ENCODE peak calls at places on chromosomes 7 and 10, in eight cellular contexts. G, L, F, O, K, U, B and Q are unnamed samples. For H3K4me1, the result is how much of the 10 kb centered on the place peaks cover.

GRCh38 chr10:97131702-97132101 is 54.1 kb downstream of the SLIT1 start:
- DNase-seq in L (no peak), G (peak), B (no peak), K (no peak), O (no peak), U (no peak), F (no peak), Q (no peak)

GRCh38 chr7:134992626-134993179 is 6.4 kb downstream of the AGBL3 start:
- DNase-seq in O (peak), U (peak), L (no peak), B (peak), G (no peak), F (no peak), K (peak), Q (no peak)

GRCh38 chr7:9698375-9698774 is 1265.0 kb downstream of the NXPH1 start:
- DNase-seq in B (no peak), G (no peak), F (no peak), O (no peak), U (no peak), L (no peak), K (no peak), Q (no peak)

GRCh38 chr10:6912424-6912823 is 332.3 kb upstream of the PRKCQ start:
- DNase-seq in F (peak), B (no peak), O (peak), U (peak), K (no peak), L (no peak), G (peak), Q (peak)

GRCh38 chr10:104614245-104614831 is 26.8 kb upstream of the SORCS3 start:
- DNase-seq in U (peak), G (no peak), O (no peak), B (no peak), L (no peak), K (no peak), F (no peak), Q (peak)

GRCh38 chr10:115744089-115744488 is 528.9 kb downstream of the GFRA1 start:
- DNase-seq in K (no peak), U (no peak), B (no peak), L (no peak), G (no peak), O (no peak), F (no peak), Q (no peak)

GRCh38 chr7:33130184-33130583 is 820 bp downstream of the BBS9 start:
- DNase-seq in K (peak), O (no peak), G (no peak), U (peak), L (no peak), F (no peak), B (no peak), Q (no peak)

GRCh38 chr7:98202367-98203195 is 8.7 kb upstream of the BHLHA15 start:
- DNase-seq in F (no peak), G (no peak), O (no peak), U (no peak), K (peak), L (no peak), B (no peak), Q (peak)

GRCh38 chr7:75950111-75950681 is 35.2 kb downstream of the POR start:
- DNase-seq in G (peak), U (no peak), B (no peak), O (no peak), K (no peak), L (no peak), F (no peak), Q (no peak)

GRCh38 chr10:116287906-116288501 is 15.0 kb upstream of the GFRA1 start:
- DNase-seq in F (no peak), U (peak), B (peak), K (peak), O (peak), G (no peak), L (no peak), Q (peak)

GRCh38 chr7:36116347-36117200 is 36.5 kb upstream of the EEPD1 start:
- DNase-seq in U (no peak), F (peak), K (no peak), L (no peak), G (no peak), O (no peak), B (no peak), Q (peak)

GRCh38 chr10:129502448-129502847 is 35.4 kb downstream of the MGMT start:
- DNase-seq in O (no peak), F (no peak), K (no peak), U (no peak), L (no peak), B (no peak), G (no peak), Q (no peak)

GRCh38 chr7:24378871-24379608 is 95.0 kb downstream of the NPY start:
- DNase-seq in L (no peak), O (no peak), K (no peak), G (no peak), U (peak), B (no peak), F (peak), Q (peak)

GRCh38 chr10:117537436-117537903 is 5.1 kb upstream of the EMX2 start:
- DNase-seq in G (no peak), L (peak), O (peak), B (no peak), K (no peak), U (no peak), F (no peak), Q (peak)

GRCh38 chr7:43756368-43757072 is 2.0 kb upstream of the BLVRA start:
- DNase-seq in L (no peak), F (peak), U (peak), K (no peak), B (no peak), G (no peak), O (no peak), Q (peak)

GRCh38 chr10:124647421-124648130 is 96.6 kb downstream of the FAM53B start:
- DNase-seq in L (no peak), G (peak), B (peak), U (peak), F (no peak), O (no peak), K (peak), Q (no peak)

GRCh38 chr10:89427629-89428028 is 13.3 kb downstream of the IFIT5 start:
- DNase-seq in L (no peak), U (peak), O (no peak), G (no peak), K (no peak), F (no peak), B (no peak), Q (peak)

GRCh38 chr7:2172311-2173183 is 60.2 kb downstream of the MAD1L1 start:
- DNase-seq in B (no peak), F (no peak), K (no peak), U (peak), L (no peak), O (no peak), G (no peak), Q (peak)

GRCh38 chr10:78953124-78954008 is 115.4 kb upstream of the ZMIZ1 start:
- DNase-seq in O (peak), B (peak), U (no peak), K (no peak), L (no peak), F (no peak), G (peak), Q (no peak)

GRCh38 chr10:4391683-4392082 is 434.3 kb upstream of the AKR1E2 start:
- DNase-seq in F (no peak), U (no peak), K (no peak), O (no peak), G (no peak), L (peak), B (no peak), Q (no peak)

GRCh38 chr10:73586583-73586984 is 4.6 kb downstream of the USP54 start:
- DNase-seq in L (no peak), B (peak), G (no peak), F (peak), O (no peak), U (peak), K (no peak), Q (peak)

GRCh38 chr7:159097661-159098423 is 46.8 kb downstream of the VIPR2 start:
- DNase-seq in U (no peak), O (no peak), K (no peak), F (no peak), B (no peak), G (peak), L (peak), Q (no peak)

GRCh38 chr10:117442944-117443676 is 67.9 kb upstream of the PDZD8 start:
- DNase-seq in O (peak), G (peak), L (peak), B (peak), K (peak), U (peak), F (peak), Q (peak)

GRCh38 chr10:87961314-87961713 is 97.9 kb downstream of the PTEN start:
- DNase-seq in K (no peak), G (no peak), L (no peak), F (peak), O (no peak), U (peak), B (no peak), Q (peak)

GRCh38 chr7:116843373-116843772 is 19.0 kb upstream of the CAPZA2 start:
- DNase-seq in K (no peak), B (no peak), O (no peak), F (no peak), G (no peak), U (no peak), L (no peak), Q (no peak)

GRCh38 chr10:133161486-133162051 is 1.6 kb downstream of the KNDC1 start:
- DNase-seq in L (no peak), K (no peak), F (no peak), U (no peak), B (no peak), G (no peak), O (peak), Q (no peak)

GRCh38 chr7:107609861-107610260 is 29.8 kb downstream of the BCAP29 start:
- DNase-seq in L (no peak), F (no peak), B (no peak), K (no peak), O (no peak), U (no peak), G (no peak), Q (no peak)

GRCh38 chr10:10777279-10777678 is 240.4 kb upstream of the CELF2 start:
- DNase-seq in G (no peak), O (no peak), K (no peak), L (no peak), B (no peak), F (no peak), U (no peak), Q (no peak)

GRCh38 chr10:10774416-10774815 is 243.3 kb upstream of the CELF2 start:
- DNase-seq in G (no peak), B (no peak), O (no peak), L (no peak), U (no peak), K (no peak), F (no peak), Q (no peak)

GRCh38 chr10:10773109-10773508 is 244.6 kb upstream of the CELF2 start:
- DNase-seq in U (no peak), O (no peak), G (no peak), F (no peak), B (no peak), K (no peak), L (no peak), Q (no peak)

GRCh38 chr10:10776363-10776762 is 241.3 kb upstream of the CELF2 start:
- DNase-seq in U (no peak), G (no peak), K (no peak), L (no peak), F (no peak), B (no peak), O (no peak), Q (no peak)

DNA sequence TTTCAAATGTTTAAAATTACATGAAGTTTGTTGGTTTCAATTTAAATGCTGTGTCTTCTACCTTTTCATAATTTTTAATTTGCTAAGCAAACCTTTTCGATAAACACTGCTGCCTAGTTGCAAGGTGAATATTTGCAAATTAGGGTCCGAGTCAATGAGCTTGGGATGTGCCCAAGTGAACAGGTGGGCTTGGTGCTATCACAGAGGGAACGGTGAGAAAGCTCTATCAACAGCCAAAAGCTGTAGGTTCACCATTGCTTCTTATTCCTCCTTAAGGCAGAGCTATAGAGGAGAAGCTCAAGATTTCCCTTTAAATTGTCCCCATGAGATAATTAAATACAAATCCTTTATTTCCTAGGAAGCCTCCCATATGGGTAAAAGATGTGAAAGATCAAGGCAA is 245.3 kb upstream of the CELF2 start:
- DNase-seq in K (no peak), U (no peak), L (no peak), O (no peak), F (no peak), G (no peak), B (no peak), Q (no peak)
- H3K4me1 ChIP-seq in K (under half), U (under half), L (under half), O (under half), F (under half), G (under half), B (under half), Q (under half)

DNA sequence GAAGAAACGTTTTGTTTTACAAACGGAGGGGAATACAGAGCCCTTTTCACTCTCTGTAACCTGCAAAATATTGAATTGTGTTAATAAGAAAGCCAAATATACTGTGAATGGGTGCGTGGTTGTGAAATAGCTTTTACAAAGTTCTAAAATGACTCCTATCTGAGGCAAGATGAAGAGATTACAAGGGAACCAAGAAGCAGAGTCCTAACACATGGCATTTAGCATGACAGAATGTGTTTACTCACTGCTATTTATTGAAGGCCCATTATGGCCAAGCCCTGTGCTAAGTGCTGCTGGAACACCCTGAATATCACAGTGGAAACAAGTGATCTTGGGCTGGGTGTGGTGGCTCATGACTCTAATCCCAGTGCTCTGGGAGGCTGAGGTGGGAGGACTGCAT is 12.9 kb downstream of the JCAD start:
- DNase-seq in F (no peak), U (no peak), O (no peak), L (no peak), G (no peak), B (no peak), K (no peak), Q (no peak)
- H3K4me1 ChIP-seq in F (under half), U (under half), O (under half), L (under half), G (under half), B (half or more), K (under half), Q (under half)

GRCh38 chr7:55556492-55556891 is 15.8 kb downstream of the VOPP1 start:
- DNase-seq in U (no peak), G (no peak), K (no peak), F (no peak), L (no peak), B (no peak), O (no peak), Q (no peak)
- H3K4me1 ChIP-seq in U (under half), G (under half), K (half or more), F (half or more), L (under half), B (under half), O (under half), Q (under half)

GRCh38 chr10:44948713-44949112 is 10.9 kb upstream of the RASSF4 start:
- DNase-seq in K (no peak), B (no peak), F (no peak), L (no peak), U (no peak), O (no peak), G (no peak), Q (no peak)
- H3K4me1 ChIP-seq in K (under half), B (under half), F (under half), L (under half), U (under half), O (under half), G (under half), Q (under half)